ENCODE peak calls at places on chromosomes 12 and 14, in five cellular contexts. V is adrenal gland, O is neural progenitor cell, S is uterus, B is Panc1. G is an unnamed sample. For H3K9me3, the result is how much of the 10 kb centered on the place peaks cover.

GRCh38 chr12:59097876-59098275 is 177.6 kb upstream of the LRIG3 start:
- DNase-seq in V (no peak), O (peak), S (no peak), B (no peak), G (no peak)

GRCh38 chr12:69254046-69254445 is 14.7 kb downstream of the CPSF6 start:
- DNase-seq in V (no peak), O (peak), S (no peak), B (peak), G (no peak)

GRCh38 chr14:24307575-24308341 is at the start of gene CIDEB:
- DNase-seq in V (no peak), O (peak), S (peak), B (peak), G (no peak)

GRCh38 chr12:94049718-94050117 is 98.7 kb upstream of the PLXNC1 start:
- DNase-seq in V (no peak), O (no peak), S (no peak), B (no peak), G (no peak)

GRCh38 chr14:56659964-56660551 is 80.5 kb downstream of the TMEM260 start:
- DNase-seq in V (no peak), O (peak), S (no peak), B (peak), G (no peak)

GRCh38 chr14:37594916-37595808 is at the start of the genes FOXA1 and TTC6:
- DNase-seq in V (no peak), O (peak), S (no peak), B (no peak), G (no peak)

GRCh38 chr12:113232787-113233585 is 11.7 kb downstream of the TPCN1 start:
- DNase-seq in V (peak), O (peak), S (no peak), B (no peak), G (no peak)

GRCh38 chr14:75539562-75540478 is 17.6 kb downstream of the BATF start:
- DNase-seq in V (no peak), O (no peak), S (no peak), B (no peak), G (no peak)

GRCh38 chr12:125330645-125331341 is 265.6 kb downstream of the AACS start:
- DNase-seq in V (peak), O (peak), S (peak), B (no peak), G (peak)

GRCh38 chr12:27176765-27177164 is 67.3 kb upstream of the STK38L start:
- DNase-seq in V (no peak), O (no peak), S (no peak), B (peak), G (no peak)

GRCh38 chr12:65450610-65451009 is 172.1 kb downstream of the MSRB3 start:
- DNase-seq in V (no peak), O (no peak), S (no peak), B (no peak), G (no peak)

GRCh38 chr12:119593578-119594398 is at the start of gene TMEM233:
- DNase-seq in V (no peak), O (peak), S (no peak), B (no peak), G (no peak)

GRCh38 chr14:44896275-44897040 is 65.3 kb downstream of the KLHL28 start:
- DNase-seq in V (no peak), O (no peak), S (no peak), B (no peak), G (no peak)

GRCh38 chr14:24098927-24099813 is 5.1 kb downstream of the PCK2 start:
- DNase-seq in V (no peak), O (no peak), S (no peak), B (no peak), G (no peak)

GRCh38 chr12:113727651-113728061 is 238.5 kb downstream of the RBM19 start:
- DNase-seq in V (no peak), O (peak), S (no peak), B (peak), G (no peak)

GRCh38 chr12:62164036-62164435 is 96.2 kb upstream of the USP15 start:
- DNase-seq in V (no peak), O (no peak), S (no peak), B (no peak), G (no peak)

GRCh38 chr12:60684988-60685655 is 1089.3 kb downstream of the SLC16A7 start:
- DNase-seq in V (no peak), O (no peak), S (no peak), B (no peak), G (no peak)

GRCh38 chr12:54704187-54704586 is 56.0 kb upstream of the DCD start:
- DNase-seq in V (no peak), O (no peak), S (no peak), B (no peak), G (no peak)

GRCh38 chr14:77098470-77099353 is 654 bp downstream of the CIPC start:
- DNase-seq in V (peak), O (peak), S (peak), B (no peak), G (peak)

GRCh38 chr14:80356413-80356812 is 145.1 kb upstream of the DIO2 start:
- DNase-seq in V (no peak), O (peak), S (no peak), B (no peak), G (no peak)

GRCh38 chr14:28780843-28781503 is 14.4 kb downstream of the FOXG1 start:
- DNase-seq in V (no peak), O (peak), S (no peak), B (no peak), G (no peak)

GRCh38 chr12:128853321-128854197 is at the start of gene GLT1D1:
- DNase-seq in V (no peak), O (peak), S (no peak), B (no peak), G (no peak)

GRCh38 chr14:103521438-103521961 is 1.1 kb downstream of the CKB start:
- DNase-seq in V (no peak), O (peak), S (no peak), B (no peak), G (no peak)

GRCh38 chr12:77072833-77073495 is 7.6 kb upstream of the E2F7 start:
- DNase-seq in V (no peak), O (no peak), S (no peak), B (no peak), G (no peak)

GRCh38 chr12:75269209-75269608 is 59.6 kb upstream of the KCNC2 start:
- DNase-seq in V (no peak), O (no peak), S (no peak), B (no peak), G (no peak)

GRCh38 chr14:54929556-54929955 is 26.9 kb upstream of the GCH1 start:
- DNase-seq in V (no peak), O (no peak), S (no peak), B (no peak), G (no peak)

GRCh38 chr12:68378859-68379628 is 46.9 kb upstream of the MDM1 start:
- DNase-seq in V (no peak), O (no peak), S (no peak), B (no peak), G (no peak)

GRCh38 chr12:130838284-130838950 is 633 bp downstream of the STX2 start:
- DNase-seq in V (peak), O (peak), S (no peak), B (no peak), G (no peak)

GRCh38 chr12:122835693-122836026 is 403 bp downstream of the HIP1R start:
- DNase-seq in V (no peak), O (no peak), S (no peak), B (no peak), G (no peak)

GRCh38 chr14:87805315-87805723 is 187.7 kb downstream of the GALC start:
- DNase-seq in V (peak), O (peak), S (no peak), B (peak), G (no peak)

GRCh38 chr14:60944206-60944605 is 36.7 kb downstream of the TRMT5 start:
- DNase-seq in V (no peak), O (peak), S (no peak), B (no peak), G (no peak)

GRCh38 chr12:24788886-24789285 is 160.0 kb downstream of the BCAT1 start:
- DNase-seq in V (no peak), O (no peak), S (no peak), B (no peak), G (no peak)

GRCh38 chr12:14695685-14696084 is 714 bp downstream of the GUCY2C start:
- DNase-seq in V (no peak), O (no peak), S (no peak), B (no peak), G (no peak)

GRCh38 chr14:52025310-52025709 is 36.0 kb downstream of the RTRAF start:
- DNase-seq in V (no peak), O (no peak), S (no peak), B (no peak), G (no peak)

GRCh38 chr12:46452061-46452615 is 79.6 kb upstream of the SLC38A2 start:
- DNase-seq in V (no peak), O (no peak), S (no peak), B (no peak), G (no peak)

GRCh38 chr12:77001181-77001758 is 64.1 kb downstream of the E2F7 start:
- DNase-seq in V (no peak), O (no peak), S (no peak), B (no peak), G (no peak)

GRCh38 chr12:88960213-88960878 is 380.1 kb upstream of the KITLG start:
- DNase-seq in V (no peak), O (no peak), S (no peak), B (no peak), G (no peak)
- H3K27ac ChIP-seq in V (no peak), O (no peak), S (no peak), B (no peak), G (peak)

GRCh38 chr12:6336859-6337744 is 4.8 kb downstream of the TNFRSF1A start:
- DNase-seq in V (peak), O (no peak), S (no peak), B (no peak), G (no peak)

GRCh38 chr12:6338955-6339761 is 2.7 kb downstream of the TNFRSF1A start:
- DNase-seq in V (no peak), O (no peak), S (no peak), B (no peak), G (no peak)

GRCh38 chr12:6335451-6336078 is 6.3 kb downstream of the TNFRSF1A start:
- DNase-seq in V (peak), O (peak), S (peak), B (no peak), G (peak)

GRCh38 chr12:6336079-6336858 is 5.6 kb downstream of the TNFRSF1A start:
- DNase-seq in V (peak), O (peak), S (peak), B (peak), G (peak)

GRCh38 chr12:6337958-6338406 is 3.9 kb downstream of the TNFRSF1A start:
- DNase-seq in V (peak), O (no peak), S (no peak), B (no peak), G (no peak)
- H3K4me3 ChIP-seq in V (no peak), O (no peak), S (no peak), B (peak), G (peak)

DNA sequence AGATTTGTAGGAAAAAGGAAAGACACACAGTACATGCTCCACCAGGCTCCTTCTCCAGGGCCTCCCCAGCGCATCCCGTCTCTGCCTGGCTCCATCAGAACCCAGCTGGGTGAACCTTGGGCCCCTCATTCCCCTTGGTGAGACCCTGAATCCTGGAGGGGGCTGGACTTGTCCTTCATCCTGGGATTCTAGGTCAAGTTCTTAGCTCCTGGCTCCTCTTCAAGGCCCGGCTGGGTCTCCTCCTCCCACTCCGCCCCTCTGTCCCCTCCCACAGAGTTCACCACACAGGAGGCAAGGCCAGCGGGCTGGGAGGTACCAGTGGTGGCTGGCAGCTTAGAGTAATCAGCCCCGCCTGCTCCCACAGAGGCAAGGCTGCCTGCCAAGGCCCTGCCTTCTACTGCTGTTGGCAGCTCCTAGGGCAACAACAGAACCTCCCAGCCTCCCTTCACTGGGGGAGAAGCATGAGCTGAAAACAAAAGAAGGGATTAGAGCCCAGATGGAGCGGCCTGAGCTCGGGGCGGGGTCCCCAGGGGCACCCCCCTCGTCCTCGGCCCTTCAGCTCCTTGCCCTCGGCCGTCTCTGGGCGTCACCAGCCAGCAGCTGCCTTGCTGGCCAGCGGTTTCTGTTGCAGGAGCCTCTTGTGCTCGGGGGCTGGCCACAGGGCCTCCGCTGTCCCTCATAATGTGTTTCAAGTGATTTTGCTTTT is 49.4 kb downstream of the PSMA6 start:
- DNase-seq in V (peak), O (peak), S (peak), B (no peak), G (peak)
- H3K9me3 ChIP-seq in V (under half), O (under half), S (under half), B (under half), G (under half)

GRCh38 chr12:95215925-95216324 is 1.3 kb downstream of the FGD6 start:
- DNase-seq in V (no peak), O (no peak), S (no peak), B (no peak), G (no peak)
- H3K27ac ChIP-seq in V (no peak), O (peak), S (peak), B (peak), G (peak)

DNA sequence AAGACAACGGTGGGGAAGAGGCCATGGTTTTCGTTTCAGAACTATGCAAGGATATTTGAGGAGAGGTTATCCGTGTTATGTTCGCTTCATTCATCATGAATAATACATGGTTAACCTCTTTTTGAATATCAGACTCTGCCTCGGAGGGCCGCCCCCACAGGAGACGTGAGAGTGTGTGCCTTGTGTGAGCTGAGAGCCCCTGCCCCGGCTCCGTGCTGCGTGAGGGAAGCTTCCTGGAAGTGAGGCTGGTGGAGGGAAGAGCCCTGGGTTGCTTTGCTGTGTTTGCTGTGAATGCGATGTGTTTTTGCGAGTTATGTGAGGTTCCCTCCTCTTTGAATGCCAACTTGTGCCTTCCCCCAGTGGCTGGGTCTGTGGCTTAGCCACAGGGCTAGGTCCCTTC is 146.0 kb upstream of the RTL1 start:
- DNase-seq in V (no peak), O (no peak), S (no peak), B (no peak), G (no peak)
- H3K4me3 ChIP-seq in V (no peak), O (no peak), S (no peak), B (no peak), G (no peak)

DNA sequence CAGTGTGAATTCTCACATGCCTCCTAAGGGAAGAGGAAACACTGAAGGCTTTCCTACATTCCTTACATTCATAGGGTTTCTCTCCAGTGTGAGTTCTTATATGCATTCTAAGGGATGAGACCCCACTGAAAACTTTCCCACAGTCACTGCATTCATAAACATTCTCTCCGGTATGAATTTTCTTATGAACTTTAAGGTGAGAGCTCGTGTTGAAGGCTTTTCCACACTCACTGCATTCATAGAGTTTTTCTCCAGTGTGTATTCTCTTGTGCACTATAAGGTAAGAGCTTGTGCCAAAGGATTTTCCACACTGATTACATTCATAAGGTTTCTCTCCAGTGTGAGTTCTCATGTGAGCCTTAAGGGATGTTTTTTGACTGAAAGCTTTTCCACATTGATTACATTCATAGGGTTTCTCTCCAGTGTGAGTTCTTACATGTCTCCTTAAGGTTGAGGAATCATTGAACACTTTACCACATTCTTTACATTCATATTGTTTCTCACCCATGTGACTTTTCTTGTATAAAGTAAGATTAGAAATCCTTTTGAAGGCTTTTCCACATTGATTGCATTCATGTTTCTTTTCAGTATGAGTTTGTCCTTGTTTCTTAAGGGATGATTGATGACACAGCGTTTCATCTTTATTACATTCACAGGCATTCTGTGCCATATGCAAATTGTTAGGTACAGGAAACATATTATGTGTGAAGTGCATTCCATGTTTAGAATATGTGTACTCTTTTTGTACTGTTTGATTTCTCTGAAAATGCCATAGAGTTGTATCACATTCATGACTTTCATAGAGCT is 9.5 kb downstream of the ZNF891 start:
- DNase-seq in V (no peak), O (no peak), S (no peak), B (no peak), G (no peak)
- H3K9me3 ChIP-seq in V (half or more), O (half or more), S (under half), B (half or more), G (half or more)

DNA sequence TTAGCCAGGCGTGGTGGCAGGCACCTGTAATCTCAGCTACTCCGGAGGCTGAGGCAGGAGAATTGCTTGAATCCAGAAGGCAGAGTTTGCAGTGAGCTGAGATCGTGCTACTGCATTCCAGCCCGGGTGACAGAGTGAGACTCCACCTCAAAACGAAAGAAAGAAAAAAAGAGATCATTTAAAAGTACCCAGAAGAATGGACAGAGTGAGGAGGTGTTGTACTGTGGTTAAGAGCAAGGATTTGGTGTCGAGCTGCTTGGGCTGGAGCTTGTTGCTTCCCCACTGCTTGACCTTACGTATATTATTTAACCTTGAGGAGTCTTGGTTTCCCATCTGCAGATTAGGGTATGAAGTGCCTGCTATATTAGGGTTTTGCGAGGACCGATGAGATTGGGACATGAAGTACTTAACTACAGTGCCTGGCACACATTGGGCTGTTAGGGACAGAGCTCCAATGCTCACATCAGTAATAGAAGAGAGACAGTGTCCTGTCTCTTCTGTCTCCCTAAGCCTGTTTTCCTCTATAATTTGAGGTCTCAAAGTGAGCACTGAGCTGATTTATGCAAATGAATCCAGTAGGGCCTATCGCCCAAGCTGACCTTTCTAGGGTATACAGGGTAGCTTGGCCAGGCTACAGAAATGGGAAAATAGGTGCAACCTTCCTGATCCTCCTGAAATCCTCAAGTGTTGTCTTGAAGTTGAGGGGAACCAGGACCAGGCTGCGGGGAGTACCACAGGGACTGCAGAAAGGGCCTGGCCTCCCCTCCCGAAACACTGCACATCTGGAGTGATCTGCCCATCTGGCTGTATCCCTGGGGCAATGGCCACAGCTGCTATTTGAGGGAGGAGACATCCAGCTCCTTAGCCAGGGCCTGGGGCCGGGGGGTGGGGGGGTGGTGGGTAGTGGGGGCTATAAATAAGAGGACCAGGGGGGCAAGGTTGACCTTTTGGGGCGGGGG is 8.6 kb upstream of the HDAC7 start:
- DNase-seq in V (no peak), O (no peak), S (no peak), B (no peak), G (no peak)
- H3K27ac ChIP-seq in V (peak), O (no peak), S (peak), B (no peak), G (peak)

GRCh38 chr14:99263564-99264330 is 8.2 kb downstream of the BCL11B start:
- DNase-seq in V (no peak), O (no peak), S (no peak), B (no peak), G (no peak)

GRCh38 chr14:99261916-99262787 is 9.8 kb downstream of the BCL11B start:
- DNase-seq in V (no peak), O (no peak), S (no peak), B (no peak), G (no peak)

GRCh38 chr14:99260652-99261551 is 11.1 kb downstream of the BCL11B start:
- DNase-seq in V (no peak), O (peak), S (no peak), B (no peak), G (no peak)

GRCh38 chr14:99264691-99265090 is 7.3 kb downstream of the BCL11B start:
- DNase-seq in V (no peak), O (no peak), S (no peak), B (no peak), G (no peak)

GRCh38 chr14:99262977-99263448 is 9.0 kb downstream of the BCL11B start:
- DNase-seq in V (no peak), O (no peak), S (no peak), B (no peak), G (no peak)
- H3K4me3 ChIP-seq in V (no peak), O (no peak), S (no peak), B (no peak), G (no peak)

GRCh38 chr12:30696943-30697342 is 1.3 kb upstream of the IPO8 start:
- DNase-seq in V (no peak), O (no peak), S (no peak), B (no peak), G (no peak)
- H3K9me3 ChIP-seq in V (under half), O (under half), S (under half), B (under half), G (under half)

G was measured in right atrium auricular region.